ENCODE peak calls at places on chromosomes 13 and 19, in nine cellular contexts. M is head of caudate nucleus; N is skeletal muscle cell; E is effector memory CD4-positive, alpha-beta T cell; X is substantia nigra; Z is kidney tubule cell; C is HT1080; B is stimulated activated CD4-positive, alpha-beta T cell treated with anti-CD3 and anti-CD28 coated beads, Interleukin-15, amount 100 ng/mL, for 1 hour; S is activated CD4-positive, alpha-beta T cell treated with anti-CD3 and anti-CD28 coated beads, Interleukin-2, amount 50 U/mL, for 1 hour. I is an unnamed sample.

GRCh38 chr19:54305141-54305540 is 7.8 kb downstream of the LILRA5 start:
- DNase-seq in M (no peak), N (no peak), E (no peak), X (no peak), Z (no peak), C (no peak), B (no peak), S (no peak), I (no peak)

GRCh38 chr19:6737873-6738725 is 719 bp upstream of the GPR108 start:
- DNase-seq in M (peak; percentile 74), N (no peak), E (peak; percentile 47), X (no peak), Z (peak; percentile 87), C (peak; percentile 71), B (peak; percentile 63), S (peak; percentile 71), I (no peak)

GRCh38 chr13:65656740-65657329 is 1573.3 kb downstream of the PCDH9 start:
- DNase-seq in M (no peak), N (no peak), E (no peak), X (no peak), Z (peak; percentile 20), C (no peak), B (no peak), S (no peak), I (no peak)

GRCh38 chr19:41739361-41739760 is 16.0 kb upstream of the CEACAM6 start:
- DNase-seq in M (no peak), N (no peak), E (no peak), X (no peak), Z (no peak), C (no peak), B (no peak), S (no peak), I (no peak)

GRCh38 chr13:79258489-79258888 is 147.6 kb downstream of the RBM26 start:
- DNase-seq in M (no peak), N (no peak), E (no peak), X (no peak), Z (no peak), C (peak; percentile 20), B (no peak), S (no peak), I (no peak)

GRCh38 chr13:101291647-101292515 is 124.4 kb downstream of the NALCN start:
- DNase-seq in M (peak; percentile 62), N (no peak), E (no peak), X (no peak), Z (no peak), C (no peak), B (no peak), S (no peak), I (no peak)

GRCh38 chr13:48235100-48235813 is 2.3 kb downstream of the ITM2B start:
- DNase-seq in M (peak; percentile 64), N (no peak), E (no peak), X (no peak), Z (peak; percentile 61), C (peak; percentile 6), B (no peak), S (no peak), I (no peak)

GRCh38 chr13:29140277-29140676 is 320.1 kb downstream of the MTUS2 start:
- DNase-seq in M (no peak), N (peak; percentile 45), E (no peak), X (no peak), Z (peak; percentile 90), C (peak; percentile 77), B (no peak), S (no peak), I (no peak)

GRCh38 chr13:80047406-80047805 is 293.5 kb downstream of the SPRY2 start:
- DNase-seq in M (no peak), N (peak; percentile 53), E (no peak), X (no peak), Z (peak; percentile 32), C (peak; percentile 71), B (no peak), S (no peak), I (no peak)

GRCh38 chr19:35484637-35485036 is 5.6 kb downstream of the KRTDAP start:
- DNase-seq in M (no peak), N (no peak), E (no peak), X (no peak), Z (no peak), C (no peak), B (no peak), S (no peak), I (no peak)

GRCh38 chr13:19158006-19158405 is 23.6 kb downstream of the TUBA3C start:
- DNase-seq in M (no peak), N (no peak), E (no peak), X (no peak), Z (no peak), C (no peak), B (no peak), S (no peak), I (no peak)

GRCh38 chr19:57527136-57527881 is at the start of gene ZNF549:
- DNase-seq in M (peak; percentile 85), N (peak; percentile 70), E (peak; percentile 81), X (peak; percentile 39), Z (peak; percentile 91), C (peak; percentile 92), B (peak; percentile 72), S (peak; percentile 83), I (peak; percentile 42)

GRCh38 chr19:15259900-15260299 is 27.7 kb upstream of the EPHX3 start:
- DNase-seq in M (no peak), N (no peak), E (no peak), X (no peak), Z (no peak), C (no peak), B (no peak), S (no peak), I (no peak)

GRCh38 chr19:18651300-18651699 is 14.5 kb downstream of the KLHL26 start:
- DNase-seq in M (no peak), N (no peak), E (no peak), X (no peak), Z (no peak), C (no peak), B (no peak), S (no peak), I (no peak)

GRCh38 chr13:73090116-73090811 is 31.5 kb downstream of the KLF5 start:
- DNase-seq in M (peak; percentile 12), N (peak; percentile 36), E (no peak), X (no peak), Z (peak; percentile 98), C (peak; percentile 95), B (no peak), S (no peak), I (no peak)

GRCh38 chr13:111403266-111403665 is 82.8 kb downstream of the TEX29 start:
- DNase-seq in M (no peak), N (no peak), E (no peak), X (no peak), Z (no peak), C (no peak), B (no peak), S (no peak), I (no peak)

GRCh38 chr19:3087769-3088168 is 6.4 kb upstream of the GNA11 start:
- DNase-seq in M (no peak), N (no peak), E (no peak), X (no peak), Z (no peak), C (no peak), B (no peak), S (no peak), I (no peak)